ENCODE peak calls at places on chromosomes 12 and 14, in four cellular contexts. T is thoracic aorta, K is left lung, D is choroid plexus epithelial cell. H is an unnamed sample.

GRCh38 chr12:131795688-131796410 is 32.3 kb upstream of the MMP17 start:
- DNase-seq in D (no peak), K (peak; percentile 72), T (no peak), H (no peak)

GRCh38 chr14:94173471-94173884 is 644 bp upstream of the PPP4R4 start:
- DNase-seq in K (peak; percentile 44), D (no peak), T (no peak), H (no peak)

GRCh38 chr14:105333613-105334364 is 19.2 kb downstream of the PACS2 start:
- DNase-seq in T (no peak), K (no peak), D (no peak), H (no peak)

GRCh38 chr12:111411187-111411764 is 5.6 kb downstream of the SH2B3 start:
- DNase-seq in D (no peak), T (no peak), K (no peak), H (no peak)

GRCh38 chr12:57219993-57220728 is 3.6 kb downstream of the NXPH4 start:
- DNase-seq in K (no peak), D (no peak), T (no peak), H (no peak)

GRCh38 chr12:52952082-52952801 is 3.3 kb downstream of the KRT18 start:
- DNase-seq in T (no peak), K (peak; percentile 58), D (no peak), H (no peak)

GRCh38 chr14:32450919-32451675 is 122.0 kb downstream of the AKAP6 start:
- DNase-seq in T (no peak), D (peak; percentile 44), K (no peak), H (no peak)

GRCh38 chr12:89632778-89633177 is 75.9 kb downstream of the ATP2B1 start:
- DNase-seq in T (no peak), K (no peak), D (no peak), H (no peak)

GRCh38 chr14:93717968-93718320 is 70.3 kb downstream of the PRIMA1 start:
- DNase-seq in K (no peak), T (no peak), D (no peak), H (no peak)

GRCh38 chr14:68655021-68655811 is 137.7 kb downstream of the ZFP36L1 start:
- DNase-seq in D (no peak), T (no peak), K (no peak), H (peak; percentile 42)

GRCh38 chr14:98580131-98580678 is 691.8 kb downstream of the BCL11B start:
- DNase-seq in T (no peak), D (no peak), K (no peak), H (no peak)

DNA sequence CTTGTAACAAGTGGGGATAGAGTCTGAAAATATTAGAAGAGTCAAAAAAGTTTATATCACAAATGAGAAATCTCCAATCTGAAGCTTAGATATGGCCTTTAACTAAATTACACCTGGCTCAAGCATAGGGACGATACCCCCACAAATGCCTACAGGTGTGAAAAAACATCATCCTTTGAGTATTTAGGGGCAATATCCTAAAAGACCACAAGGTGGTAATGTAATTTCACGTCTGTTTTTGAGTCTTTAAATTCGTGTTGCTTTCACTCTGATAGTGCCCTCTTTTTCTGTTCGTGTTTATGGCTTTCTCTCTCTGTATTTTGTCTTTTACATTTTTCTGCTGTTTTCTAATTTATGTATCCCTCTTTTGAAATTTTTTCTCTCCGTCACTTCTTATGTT is 84.3 kb downstream of the ETNK1 start:
- DNase-seq in D (peak; percentile 58), K (no peak), T (no peak), H (no peak)
- TF ChIP-seq CTCF in D (peak; percentile 65), K (peak; percentile 28), T (peak; percentile 70), H (peak; percentile 44)

GRCh38 chr12:1532796-1533195 is 61.6 kb downstream of the FBXL14 start:
- DNase-seq in K (no peak), D (no peak), T (no peak), H (no peak)
- TF ChIP-seq CTCF in K (no peak), D (no peak), T (no peak), H (no peak)

GRCh38 chr14:60488175-60488574 is 2.3 kb upstream of the C14orf39 start:
- DNase-seq in T (no peak), K (no peak), D (no peak), H (no peak)
- TF ChIP-seq CTCF in T (no peak), K (no peak), D (no peak), H (no peak)

GRCh38 chr14:54572316-54572715 is 5.4 kb downstream of the SAMD4A start:
- DNase-seq in T (no peak), D (peak; percentile 63), K (no peak), H (no peak)
- TF ChIP-seq CTCF in T (peak; percentile 18), D (peak; percentile 66), K (no peak), H (peak; percentile 39)

H was measured in mesothelial cell of epicardium.